ENCODE peak calls at places on chromosomes 11 and 22, in five cellular contexts. One of them, this sample, is unnamed.

GRCh38 chr11:496834-497564 is 10.0 kb downstream of the RNH1 start:
- DNase-seq in HepG2: no peak
- DNase-seq in K562: peak
- DNase-seq in SK-N-SH: peak
- DNase-seq in HCT116: no peak
- DNase-seq in this sample: no peak

GRCh38 chr22:31344369-31345330 is 1.5 kb downstream of the PATZ1 start:
- DNase-seq in HCT116: no peak
- DNase-seq in HepG2: no peak
- DNase-seq in K562: no peak
- DNase-seq in SK-N-SH: peak
- DNase-seq in this sample: no peak

GRCh38 chr22:46070215-46070721 is 80.1 kb upstream of the PPARA start:
- DNase-seq in SK-N-SH: no peak
- DNase-seq in K562: no peak
- DNase-seq in HepG2: peak
- DNase-seq in HCT116: no peak
- DNase-seq in this sample: no peak

GRCh38 chr11:86201371-86201770 is 43.2 kb upstream of the EED start:
- DNase-seq in K562: no peak
- DNase-seq in HepG2: no peak
- DNase-seq in HCT116: no peak
- DNase-seq in SK-N-SH: no peak
- DNase-seq in this sample: no peak

GRCh38 chr11:1283906-1284305 is 25.5 kb downstream of the TOLLIP start:
- DNase-seq in HCT116: no peak
- DNase-seq in K562: no peak
- DNase-seq in HepG2: no peak
- DNase-seq in SK-N-SH: no peak
- DNase-seq in this sample: no peak

GRCh38 chr22:28710889-28711285 is 30.7 kb downstream of the CHEK2 start:
- DNase-seq in K562: no peak
- DNase-seq in HepG2: no peak
- DNase-seq in SK-N-SH: peak
- DNase-seq in HCT116: no peak
- DNase-seq in this sample: no peak

GRCh38 chr11:14384338-14384737 is 25.4 kb upstream of the RRAS2 start:
- DNase-seq in HCT116: no peak
- DNase-seq in K562: no peak
- DNase-seq in HepG2: no peak
- DNase-seq in SK-N-SH: no peak
- DNase-seq in this sample: no peak

GRCh38 chr11:2564588-2565440 is 120.0 kb downstream of the KCNQ1 start:
- DNase-seq in K562: no peak
- DNase-seq in HepG2: no peak
- DNase-seq in HCT116: no peak
- DNase-seq in SK-N-SH: no peak
- DNase-seq in this sample: no peak

GRCh38 chr11:83717551-83717950 is 431.4 kb upstream of the CCDC90B start:
- DNase-seq in SK-N-SH: no peak
- DNase-seq in HepG2: no peak
- DNase-seq in K562: no peak
- DNase-seq in HCT116: no peak
- DNase-seq in this sample: no peak

GRCh38 chr11:35214792-35215193 is 75.8 kb downstream of the CD44 start:
- DNase-seq in HepG2: no peak
- DNase-seq in SK-N-SH: no peak
- DNase-seq in HCT116: peak
- DNase-seq in K562: no peak
- DNase-seq in this sample: no peak

GRCh38 chr22:29344137-29344536 is 28.6 kb upstream of the RASL10A start:
- DNase-seq in SK-N-SH: peak
- DNase-seq in K562: no peak
- DNase-seq in HCT116: peak
- DNase-seq in HepG2: peak
- DNase-seq in this sample: no peak

GRCh38 chr11:68150029-68150428 is 28.8 kb upstream of the CHKA start:
- DNase-seq in SK-N-SH: no peak
- DNase-seq in HepG2: peak
- DNase-seq in HCT116: no peak
- DNase-seq in K562: peak
- DNase-seq in this sample: peak

GRCh38 chr22:20583471-20583922 is 76.1 kb downstream of the MED15 start:
- DNase-seq in HCT116: no peak
- DNase-seq in HepG2: no peak
- DNase-seq in K562: peak
- DNase-seq in SK-N-SH: no peak
- DNase-seq in this sample: peak

GRCh38 chr22:25148149-25148691 is 51.4 kb upstream of the CRYBB3 start:
- DNase-seq in SK-N-SH: no peak
- DNase-seq in K562: peak
- DNase-seq in HepG2: no peak
- DNase-seq in HCT116: no peak
- DNase-seq in this sample: no peak

GRCh38 chr11:128179512-128179911 is 407.8 kb downstream of the ETS1 start:
- DNase-seq in SK-N-SH: peak
- DNase-seq in HepG2: no peak
- DNase-seq in K562: no peak
- DNase-seq in HCT116: no peak
- DNase-seq in this sample: peak

GRCh38 chr11:103534191-103534590 is 425.0 kb downstream of the DYNC2H1 start:
- DNase-seq in K562: no peak
- DNase-seq in HCT116: no peak
- DNase-seq in HepG2: no peak
- DNase-seq in SK-N-SH: no peak
- DNase-seq in this sample: no peak

GRCh38 chr11:43943931-43944751 is 1.7 kb downstream of the C11orf96 start:
- DNase-seq in HCT116: no peak
- DNase-seq in K562: peak
- DNase-seq in SK-N-SH: no peak
- DNase-seq in HepG2: no peak
- DNase-seq in this sample: no peak

GRCh38 chr11:34356918-34357645 is 728 bp downstream of the ABTB2 start:
- DNase-seq in SK-N-SH: peak
- DNase-seq in K562: peak
- DNase-seq in HCT116: no peak
- DNase-seq in HepG2: no peak
- DNase-seq in this sample: peak

GRCh38 chr11:40280161-40281054 is 1179.0 kb downstream of the LRRC4C start:
- DNase-seq in SK-N-SH: no peak
- DNase-seq in K562: no peak
- DNase-seq in HepG2: no peak
- DNase-seq in HCT116: no peak
- DNase-seq in this sample: no peak

GRCh38 chr11:86244063-86244521 is 461 bp upstream of the EED start:
- DNase-seq in SK-N-SH: peak
- DNase-seq in HepG2: peak
- DNase-seq in K562: peak
- DNase-seq in HCT116: peak
- DNase-seq in this sample: peak

DNA sequence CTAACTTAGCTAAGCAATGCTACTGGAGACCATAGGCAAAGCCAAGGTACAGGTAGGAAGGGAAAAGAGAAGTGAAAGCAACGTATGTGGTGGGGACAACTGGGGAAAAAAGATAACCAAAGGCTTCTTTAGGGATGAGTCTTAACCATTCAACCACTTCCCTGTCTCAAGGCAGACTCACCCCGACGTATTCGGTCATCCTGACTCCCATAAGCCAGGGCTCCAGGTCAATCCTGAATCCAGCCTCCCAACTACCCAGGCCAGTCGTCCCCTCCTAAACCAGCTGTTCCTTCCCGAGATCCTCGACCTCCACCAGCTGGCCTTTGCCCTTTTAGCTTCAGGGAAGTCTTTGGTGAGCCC is 330 bp downstream of the ACP2 start:
- DNase-seq in HCT116: no peak
- DNase-seq in K562: no peak
- DNase-seq in SK-N-SH: no peak
- DNase-seq in HepG2: no peak
- DNase-seq in this sample: no peak
- TF ChIP-seq JUND in HCT116: no peak
- TF ChIP-seq JUND in K562: no peak
- TF ChIP-seq JUND in SK-N-SH: no peak
- TF ChIP-seq JUND in HepG2: no peak
- TF ChIP-seq JUND in this sample: no peak

DNA sequence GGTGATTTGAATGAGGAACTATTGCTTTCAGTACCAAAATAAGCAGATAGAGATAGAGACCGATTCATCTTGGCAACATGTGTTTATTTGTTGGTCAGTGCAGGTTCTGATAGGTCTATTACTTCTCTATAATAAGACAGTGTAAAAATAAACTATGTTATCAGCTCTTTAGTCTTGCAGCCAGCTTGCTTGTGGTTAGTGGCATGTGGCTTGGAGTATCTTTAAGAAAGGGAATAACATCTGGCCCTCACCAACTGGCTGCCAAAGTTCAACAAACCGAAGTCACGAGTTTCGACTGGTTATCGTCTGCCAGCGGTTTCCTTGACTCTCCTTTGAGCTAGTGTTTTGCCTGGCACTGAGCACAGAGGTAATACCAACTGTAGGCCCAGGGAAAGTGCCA is 71.8 kb downstream of the CTTN start:
- DNase-seq in K562: peak
- DNase-seq in HCT116: no peak
- DNase-seq in HepG2: no peak
- DNase-seq in SK-N-SH: no peak
- DNase-seq in this sample: no peak
- TF ChIP-seq JUND in K562: no peak
- TF ChIP-seq JUND in HCT116: no peak
- TF ChIP-seq JUND in HepG2: no peak
- TF ChIP-seq JUND in SK-N-SH: no peak
- TF ChIP-seq JUND in this sample: no peak

GRCh38 chr11:27187075-27187847 is 146.6 kb downstream of the BBOX1 start:
- DNase-seq in HCT116: no peak
- DNase-seq in HepG2: peak
- DNase-seq in K562: no peak
- DNase-seq in SK-N-SH: no peak
- DNase-seq in this sample: no peak

GRCh38 chr11:27184458-27185312 is 144.1 kb downstream of the BBOX1 start:
- DNase-seq in K562: no peak
- DNase-seq in SK-N-SH: no peak
- DNase-seq in HepG2: no peak
- DNase-seq in HCT116: no peak
- DNase-seq in this sample: no peak

GRCh38 chr11:27187848-27188621 is 147.4 kb downstream of the BBOX1 start:
- DNase-seq in HepG2: no peak
- DNase-seq in K562: peak
- DNase-seq in HCT116: no peak
- DNase-seq in SK-N-SH: no peak
- DNase-seq in this sample: no peak

GRCh38 chr11:27179334-27179733 is 138.7 kb downstream of the BBOX1 start:
- DNase-seq in HCT116: no peak
- DNase-seq in HepG2: no peak
- DNase-seq in SK-N-SH: no peak
- DNase-seq in K562: no peak
- DNase-seq in this sample: no peak

DNA sequence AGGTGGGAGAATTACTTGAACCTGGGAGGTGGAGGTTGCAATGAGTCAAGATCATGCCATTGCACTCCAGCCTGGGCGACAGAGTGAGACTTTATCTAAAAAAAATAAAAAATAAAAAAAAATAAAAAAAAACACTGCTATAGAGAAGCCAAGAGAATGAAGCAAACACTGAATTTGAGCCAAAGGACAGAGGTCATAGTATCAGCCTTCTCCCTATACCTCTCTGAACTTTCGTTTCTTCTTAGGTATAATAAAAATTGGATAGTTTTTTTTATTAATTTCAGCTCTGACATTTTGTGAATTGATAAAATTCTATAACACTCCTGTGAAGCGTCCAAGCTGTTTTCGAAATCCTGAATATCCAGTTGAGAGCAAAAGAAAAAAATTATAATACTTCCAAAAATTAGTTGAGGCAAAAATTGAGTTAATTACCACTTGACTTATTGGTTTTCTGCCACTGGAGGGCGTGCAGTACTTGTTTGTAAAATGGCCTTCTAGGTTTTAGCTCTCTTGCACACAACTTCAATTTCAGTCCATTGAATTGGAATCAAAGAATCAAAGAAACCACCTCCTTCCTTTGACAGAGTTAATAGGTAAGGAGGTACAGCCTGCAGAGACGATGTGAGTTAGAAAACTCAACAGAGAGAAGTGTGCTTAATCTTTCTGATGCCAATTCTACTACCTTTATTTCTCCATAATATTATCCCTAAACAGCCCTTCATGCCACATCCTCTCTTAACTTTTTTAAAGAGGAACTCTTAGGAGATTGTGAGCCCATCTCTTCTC is 143.2 kb downstream of the BBOX1 start:
- DNase-seq in SK-N-SH: peak
- DNase-seq in K562: peak
- DNase-seq in HepG2: peak
- DNase-seq in HCT116: peak
- DNase-seq in this sample: peak
- TF ChIP-seq JUND in SK-N-SH: no peak
- TF ChIP-seq JUND in K562: no peak
- TF ChIP-seq JUND in HepG2: no peak
- TF ChIP-seq JUND in HCT116: no peak
- TF ChIP-seq JUND in this sample: no peak

GRCh38 chr22:38212442-38212841 is 10.6 kb downstream of the MAFF start:
- DNase-seq in SK-N-SH: no peak
- DNase-seq in HepG2: no peak
- DNase-seq in K562: no peak
- DNase-seq in HCT116: no peak
- DNase-seq in this sample: no peak

GRCh38 chr22:38213319-38214247 is 11.8 kb downstream of the MAFF start:
- DNase-seq in HepG2: no peak
- DNase-seq in K562: peak
- DNase-seq in HCT116: no peak
- DNase-seq in SK-N-SH: no peak
- DNase-seq in this sample: no peak

GRCh38 chr22:38211556-38211955 is 9.8 kb downstream of the MAFF start:
- DNase-seq in HepG2: no peak
- DNase-seq in HCT116: no peak
- DNase-seq in SK-N-SH: no peak
- DNase-seq in K562: no peak
- DNase-seq in this sample: no peak

GRCh38 chr22:38215156-38216038 is 13.6 kb downstream of the MAFF start:
- DNase-seq in SK-N-SH: no peak
- DNase-seq in HepG2: no peak
- DNase-seq in K562: no peak
- DNase-seq in HCT116: no peak
- DNase-seq in this sample: no peak

GRCh38 chr22:38214248-38215056 is 12.7 kb downstream of the MAFF start:
- DNase-seq in SK-N-SH: peak
- DNase-seq in HCT116: no peak
- DNase-seq in HepG2: no peak
- DNase-seq in K562: peak
- DNase-seq in this sample: peak
- TF ChIP-seq JUND in SK-N-SH: no peak
- TF ChIP-seq JUND in HCT116: no peak
- TF ChIP-seq JUND in HepG2: no peak
- TF ChIP-seq JUND in K562: no peak
- TF ChIP-seq JUND in this sample: no peak

DNA sequence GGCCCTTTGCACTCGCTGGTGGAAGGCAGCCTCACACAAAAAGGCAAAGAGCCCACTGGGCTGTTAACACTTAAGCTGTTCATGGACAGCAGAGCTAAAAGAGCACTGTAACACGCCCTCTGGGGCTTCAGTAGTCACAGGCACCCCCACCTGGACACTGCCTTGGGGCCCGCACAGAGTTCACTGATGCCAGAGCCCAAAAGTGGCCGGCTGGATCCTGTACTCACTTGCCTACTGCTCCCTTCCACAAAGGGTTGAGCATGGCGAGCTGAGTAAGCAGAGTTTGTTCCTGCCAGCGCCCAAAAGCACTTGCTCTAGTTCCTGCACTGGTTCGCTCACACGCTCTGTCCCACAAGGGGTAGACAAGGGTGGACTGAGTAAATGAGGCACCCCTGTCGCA is 78.8 kb downstream of the RELT start:
- DNase-seq in HCT116: no peak
- DNase-seq in K562: no peak
- DNase-seq in HepG2: no peak
- DNase-seq in SK-N-SH: no peak
- DNase-seq in this sample: no peak
- TF ChIP-seq JUND in HCT116: no peak
- TF ChIP-seq JUND in K562: no peak
- TF ChIP-seq JUND in HepG2: no peak
- TF ChIP-seq JUND in SK-N-SH: no peak
- TF ChIP-seq JUND in this sample: no peak

This sample was measured in T47D.